ENCODE peak calls at places on chromosomes 2 and 18, in five cellular contexts. One of them, this sample, is unnamed.

GRCh38 chr18:24500766-24501165 is 40.3 kb downstream of the HRH4 start:
- DNase-seq in neural crest cell: no peak
- DNase-seq in Right ventricle myocardium inferior: no peak
- DNase-seq in A549: no peak
- DNase-seq in germinal center: no peak
- DNase-seq in this sample: no peak

GRCh38 chr2:195477248-195477995 is 179.6 kb upstream of the SLC39A10 start:
- DNase-seq in neural crest cell: no peak
- DNase-seq in A549: no peak
- DNase-seq in Right ventricle myocardium inferior: no peak
- DNase-seq in germinal center: no peak
- DNase-seq in this sample: peak; percentile 64

GRCh38 chr2:197890160-197890559 is 85.8 kb downstream of the PLCL1 start:
- DNase-seq in neural crest cell: no peak
- DNase-seq in Right ventricle myocardium inferior: no peak
- DNase-seq in A549: no peak
- DNase-seq in germinal center: no peak
- DNase-seq in this sample: no peak

GRCh38 chr2:105645031-105645940 is 99.4 kb upstream of the NCK2 start:
- DNase-seq in A549: no peak
- DNase-seq in Right ventricle myocardium inferior: peak; percentile 59
- DNase-seq in neural crest cell: no peak
- DNase-seq in germinal center: no peak
- DNase-seq in this sample: no peak

GRCh38 chr2:113981404-113982134 is 91.7 kb downstream of the ACTR3 start:
- DNase-seq in Right ventricle myocardium inferior: no peak
- DNase-seq in germinal center: no peak
- DNase-seq in A549: no peak
- DNase-seq in neural crest cell: no peak
- DNase-seq in this sample: no peak

GRCh38 chr2:69771461-69771860 is 29.5 kb downstream of the ANXA4 start:
- DNase-seq in Right ventricle myocardium inferior: no peak
- DNase-seq in A549: no peak
- DNase-seq in neural crest cell: no peak
- DNase-seq in germinal center: no peak
- DNase-seq in this sample: no peak

GRCh38 chr2:192885569-192886160 is 690.9 kb upstream of the TMEFF2 start:
- DNase-seq in neural crest cell: no peak
- DNase-seq in germinal center: no peak
- DNase-seq in Right ventricle myocardium inferior: no peak
- DNase-seq in A549: peak; percentile 6
- DNase-seq in this sample: no peak

GRCh38 chr2:43169091-43169936 is 57.1 kb downstream of the ZFP36L2 start:
- DNase-seq in A549: peak; percentile 75
- DNase-seq in neural crest cell: no peak
- DNase-seq in Right ventricle myocardium inferior: no peak
- DNase-seq in germinal center: peak; percentile 83
- DNase-seq in this sample: no peak

GRCh38 chr2:144937066-144937465 is 417.1 kb upstream of the ZEB2 start:
- DNase-seq in A549: no peak
- DNase-seq in germinal center: no peak
- DNase-seq in neural crest cell: no peak
- DNase-seq in Right ventricle myocardium inferior: no peak
- DNase-seq in this sample: no peak

This sample was measured in astrocyte of the hippocampus.